ENCODE peak calls at places on chromosome 4, in ten cellular contexts. H is IMR-90, G is spleen, P is HL-60, J is psoas muscle, S is ovary, D is caudate nucleus, V is adrenal gland, Z is trophoblast cell, L is HepG2. Q is an unnamed sample.

GRCh38 chr4:8769645-8770517 is 101.8 kb downstream of the HMX1 start:
- DNase-seq in H (no peak), L (no peak), D (no peak), J (no peak), G (peak), V (no peak), P (no peak), Z (no peak), S (no peak), Q (no peak)

GRCh38 chr4:6855692-6856297 is 53.8 kb upstream of the TBC1D14 start:
- DNase-seq in H (peak), G (no peak), J (no peak), D (no peak), S (no peak), Z (no peak), L (peak), V (no peak), P (no peak), Q (no peak)

GRCh38 chr4:168784786-168785461 is 225.1 kb downstream of the CBR4 start:
- DNase-seq in S (no peak), Z (no peak), J (no peak), L (no peak), H (no peak), P (no peak), V (no peak), G (no peak), D (no peak), Q (no peak)

GRCh38 chr4:109315818-109316217 is 13.4 kb upstream of the COL25A1 start:
- DNase-seq in S (no peak), Z (no peak), G (no peak), V (no peak), L (no peak), D (no peak), H (peak), P (no peak), J (no peak), Q (no peak)

GRCh38 chr4:52288212-52288611 is 237.1 kb downstream of the SPATA18 start:
- DNase-seq in Z (no peak), G (no peak), P (no peak), S (no peak), J (no peak), L (no peak), D (no peak), V (no peak), H (no peak), Q (no peak)

GRCh38 chr4:147924604-147925412 is 192.9 kb downstream of the ARHGAP10 start:
- DNase-seq in S (peak), G (no peak), J (no peak), V (peak), Z (no peak), D (no peak), P (no peak), L (peak), H (peak), Q (no peak)

GRCh38 chr4:104411501-104411900 is 83.2 kb downstream of the CXXC4 start:
- DNase-seq in D (no peak), L (no peak), Z (no peak), G (no peak), P (no peak), J (no peak), H (no peak), V (no peak), S (no peak), Q (no peak)

GRCh38 chr4:55378617-55379467 is 16.9 kb upstream of the TMEM165 start:
- DNase-seq in L (no peak), P (no peak), D (no peak), S (no peak), H (no peak), J (no peak), G (no peak), V (no peak), Z (peak), Q (no peak)

GRCh38 chr4:118112647-118113046 is 78.4 kb downstream of the NDST3 start:
- DNase-seq in S (no peak), Z (no peak), J (no peak), V (no peak), H (peak), P (no peak), L (no peak), G (no peak), D (no peak), Q (no peak)

GRCh38 chr4:177079327-177079726 is 230.3 kb upstream of the NEIL3 start:
- DNase-seq in D (no peak), L (no peak), H (no peak), Z (no peak), G (no peak), S (no peak), P (no peak), V (no peak), J (no peak), Q (no peak)

GRCh38 chr4:108590776-108591175 is 29.6 kb upstream of the RPL34 start:
- DNase-seq in G (no peak), Z (no peak), P (no peak), H (peak), S (no peak), L (no peak), D (no peak), J (no peak), V (no peak), Q (no peak)

GRCh38 chr4:184190711-184191110 is 27.0 kb downstream of the ENPP6 start:
- DNase-seq in D (no peak), G (no peak), L (no peak), S (no peak), Z (no peak), V (no peak), P (no peak), H (no peak), J (no peak), Q (no peak)
- H3K27ac ChIP-seq in D (peak), G (no peak), L (no peak), S (no peak), Z (peak), V (no peak), P (no peak), H (no peak), J (no peak), Q (peak)

GRCh38 chr4:75800972-75801371 is 76.6 kb downstream of the USO1 start:
- DNase-seq in Z (no peak), L (no peak), H (peak), S (no peak), G (no peak), V (no peak), J (no peak), D (no peak), P (no peak), Q (no peak)
- H3K27ac ChIP-seq in Z (no peak), L (no peak), H (no peak), S (no peak), G (no peak), V (no peak), J (no peak), D (no peak), P (no peak), Q (no peak)

GRCh38 chr4:25658357-25658771 is 2.7 kb downstream of the SLC34A2 start:
- DNase-seq in G (peak), P (no peak), L (no peak), Z (no peak), D (no peak), J (no peak), H (no peak), S (no peak), V (no peak), Q (no peak)

GRCh38 chr4:25650271-25650670 is 5.4 kb upstream of the SLC34A2 start:
- DNase-seq in D (no peak), J (no peak), P (no peak), Z (no peak), H (no peak), L (no peak), S (no peak), G (no peak), V (no peak), Q (no peak)

GRCh38 chr4:25654971-25655963 is at the start of gene SLC34A2:
- DNase-seq in G (peak), P (no peak), J (no peak), L (peak), H (no peak), D (no peak), V (no peak), S (no peak), Z (peak), Q (no peak)

GRCh38 chr4:25656031-25656430 is 380 bp downstream of the SLC34A2 start:
- DNase-seq in J (no peak), S (no peak), Z (no peak), L (no peak), P (no peak), G (no peak), V (no peak), H (no peak), D (no peak), Q (no peak)

DNA sequence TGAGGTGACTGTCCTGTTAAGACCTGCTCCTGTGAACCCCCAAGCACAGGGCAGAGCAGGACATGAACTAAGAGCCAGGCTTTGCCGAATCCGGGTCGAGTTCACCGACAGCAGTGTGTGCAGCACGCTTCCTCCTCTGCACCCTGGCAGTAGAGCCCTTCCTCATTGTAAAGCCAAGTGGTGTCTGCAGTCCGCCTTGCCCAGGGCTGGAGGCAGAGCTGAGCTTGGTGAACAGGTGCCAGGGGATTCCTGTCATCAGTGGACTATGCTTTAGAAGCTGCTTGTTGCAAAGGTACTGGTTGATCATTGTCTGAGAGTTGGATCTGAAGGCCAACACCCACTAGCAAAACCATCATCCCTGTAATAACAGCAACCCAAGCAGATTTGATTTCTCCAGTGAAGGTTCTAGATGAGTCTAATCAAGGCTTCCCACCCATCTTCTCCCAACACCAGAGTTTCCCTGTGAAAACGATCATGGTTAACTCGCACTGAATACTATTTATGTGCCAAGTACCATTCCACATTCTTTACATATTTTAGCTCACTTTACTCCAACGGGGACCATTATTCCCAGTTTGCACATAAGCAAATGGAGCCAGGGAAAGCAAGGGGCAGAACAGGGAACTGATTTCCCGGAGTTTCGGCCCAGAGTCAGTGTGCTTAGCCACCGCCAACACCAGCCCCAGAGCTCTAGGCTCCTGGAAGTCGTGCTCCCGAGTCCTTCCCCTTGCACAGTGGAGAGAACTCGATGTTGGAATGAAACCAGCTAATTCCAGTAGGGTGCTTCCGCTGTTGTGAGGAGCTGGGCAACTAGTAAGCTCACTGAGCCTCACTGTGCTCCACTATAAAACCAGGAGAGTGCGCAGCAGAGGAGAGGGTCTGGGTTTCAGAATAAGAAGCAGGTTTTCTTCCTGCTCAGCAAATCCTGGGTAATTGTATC is 1.4 kb upstream of the SLC34A2 start:
- DNase-seq in P (no peak), D (no peak), H (no peak), L (no peak), S (no peak), J (no peak), G (no peak), Z (no peak), V (no peak), Q (no peak)
- H3K27ac ChIP-seq in P (no peak), D (no peak), H (no peak), L (no peak), S (no peak), J (no peak), G (no peak), Z (no peak), V (no peak), Q (no peak)

DNA sequence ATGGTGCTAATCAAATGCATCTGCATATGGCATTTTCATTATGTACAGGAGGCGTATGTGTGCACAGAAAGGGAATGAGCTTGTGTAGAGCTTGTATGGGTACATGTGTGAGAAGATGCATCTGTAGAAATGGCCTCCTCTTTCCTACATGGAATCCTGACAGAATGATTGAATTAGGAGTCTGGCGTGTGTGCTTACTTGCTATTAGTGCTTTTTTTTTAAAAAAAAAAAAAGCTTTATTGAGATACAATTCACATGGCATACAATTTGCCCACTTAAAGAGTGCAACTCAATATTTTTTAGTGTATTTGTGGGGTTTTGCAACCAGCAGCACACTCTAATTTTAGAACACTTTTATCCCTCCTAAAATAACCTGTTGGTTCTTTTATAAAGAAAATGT is 66.1 kb downstream of the TMEM131L start:
- DNase-seq in Z (no peak), J (no peak), S (no peak), L (no peak), H (no peak), V (no peak), P (no peak), G (no peak), D (no peak), Q (no peak)
- H3K27ac ChIP-seq in Z (no peak), J (peak), S (no peak), L (no peak), H (no peak), V (no peak), P (no peak), G (peak), D (no peak), Q (no peak)

GRCh38 chr4:98706200-98706813 is 47.9 kb upstream of the TSPAN5 start:
- DNase-seq in D (no peak), P (no peak), S (no peak), H (no peak), Z (no peak), V (no peak), G (no peak), L (no peak), J (no peak), Q (no peak)
- H3K27ac ChIP-seq in D (no peak), P (no peak), S (no peak), H (no peak), Z (no peak), V (no peak), G (peak), L (no peak), J (no peak), Q (no peak)

DNA sequence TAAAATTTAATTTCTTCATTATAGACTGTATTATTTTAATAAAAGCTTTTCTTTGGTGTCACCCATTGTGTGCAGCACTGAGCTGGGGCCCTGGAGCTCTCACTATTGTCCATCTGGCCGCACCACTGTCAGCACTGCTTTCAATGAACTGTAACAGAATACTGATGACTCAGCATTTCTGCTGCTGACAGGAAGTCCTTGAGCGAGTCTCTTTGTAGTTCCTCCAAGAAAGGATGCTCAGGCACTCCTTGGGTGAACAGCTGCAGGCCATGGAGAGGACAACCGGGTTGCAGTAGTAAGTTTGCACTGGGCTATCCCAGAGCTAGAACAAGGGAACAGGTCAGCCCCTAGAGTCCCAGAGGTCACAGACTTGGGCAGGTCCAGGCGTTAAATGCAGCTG is 81.6 kb downstream of the SORBS2 start:
- DNase-seq in V (peak), J (no peak), P (peak), D (no peak), S (no peak), Z (no peak), H (no peak), L (no peak), G (no peak), Q (no peak)
- H3K27ac ChIP-seq in V (peak), J (no peak), P (no peak), D (peak), S (no peak), Z (no peak), H (no peak), L (no peak), G (peak), Q (no peak)

GRCh38 chr4:184096561-184097239 is 121.0 kb downstream of the ENPP6 start:
- DNase-seq in J (no peak), S (peak), G (no peak), D (no peak), L (no peak), V (no peak), P (no peak), H (peak), Z (no peak), Q (no peak)
- H3K27ac ChIP-seq in J (no peak), S (peak), G (peak), D (no peak), L (no peak), V (no peak), P (no peak), H (peak), Z (no peak), Q (no peak)